ENCODE peak calls at places on chromosome 4, in ten cellular contexts. G is heart right ventricle, O is transverse colon, X is amygdala, Z is NCI-H748 treated with DMSO at 0.1 percent for 48 hours, P is NCI-H1105, V is caudate nucleus, F is GM13977, C is cardiac muscle cell, R is LNCaP clone FGC. W is an unnamed sample.

GRCh38 chr4:72507167-72507566 is 61.9 kb downstream of the ADAMTS3 start:
- DNase-seq in V (no peak), X (no peak), F (no peak), C (no peak), Z (no peak), O (no peak), G (no peak), P (no peak), R (no peak), W (no peak)

GRCh38 chr4:71994559-71994958 is 37.2 kb upstream of the NPFFR2 start:
- DNase-seq in F (no peak), R (no peak), V (no peak), Z (no peak), P (no peak), X (no peak), G (no peak), C (no peak), O (no peak), W (no peak)

GRCh38 chr4:2685541-2685940 is 70.6 kb downstream of the TNIP2 start:
- DNase-seq in V (no peak), C (no peak), G (no peak), R (no peak), P (no peak), X (no peak), O (no peak), F (no peak), Z (no peak), W (no peak)

GRCh38 chr4:22389240-22389871 is 126.5 kb downstream of the ADGRA3 start:
- DNase-seq in Z (peak), C (peak), G (peak), X (no peak), F (peak), O (peak), P (peak), R (peak), V (no peak), W (peak)

GRCh38 chr4:94690851-94691254 is 66.9 kb upstream of the BMPR1B start:
- DNase-seq in F (no peak), R (no peak), V (no peak), Z (no peak), P (no peak), O (no peak), C (no peak), X (no peak), G (no peak), W (no peak)

GRCh38 chr4:152063301-152064235 is 302.8 kb upstream of the GATB start:
- DNase-seq in Z (peak), F (no peak), P (no peak), X (no peak), V (no peak), C (no peak), G (no peak), R (peak), O (peak), W (peak)

GRCh38 chr4:99624141-99624719 is 33.4 kb downstream of the C4orf54 start:
- DNase-seq in R (no peak), F (no peak), X (no peak), O (no peak), G (no peak), Z (no peak), P (no peak), C (no peak), V (no peak), W (no peak)

GRCh38 chr4:94917146-94917545 is 159.4 kb downstream of the BMPR1B start:
- DNase-seq in G (no peak), P (no peak), C (no peak), O (no peak), V (no peak), R (no peak), X (no peak), Z (no peak), F (no peak), W (no peak)

GRCh38 chr4:1242506-1243450 is 6.2 kb downstream of the CTBP1 start:
- DNase-seq in Z (no peak), X (no peak), C (no peak), V (no peak), G (peak), R (no peak), O (peak), P (no peak), F (peak), W (no peak)

GRCh38 chr4:181293541-181293940 is 949.7 kb upstream of the TENM3 start:
- DNase-seq in V (no peak), P (no peak), Z (no peak), G (no peak), X (no peak), C (peak), O (no peak), R (no peak), F (no peak), W (no peak)

GRCh38 chr4:74490736-74491135 is 45.8 kb downstream of the AREG start:
- DNase-seq in C (no peak), X (no peak), V (no peak), Z (no peak), R (no peak), F (no peak), G (no peak), P (no peak), O (no peak), W (no peak)

GRCh38 chr4:100986360-100986868 is 360.9 kb downstream of the PPP3CA start:
- DNase-seq in O (no peak), X (no peak), V (no peak), P (no peak), Z (no peak), F (no peak), R (no peak), C (peak), G (no peak), W (no peak)

GRCh38 chr4:147933316-147933715 is 201.4 kb downstream of the ARHGAP10 start:
- DNase-seq in C (no peak), O (peak), G (no peak), X (no peak), F (no peak), R (no peak), V (no peak), Z (no peak), P (no peak), W (no peak)

GRCh38 chr4:139163806-139164206 is 13.2 kb downstream of the ELF2 start:
- DNase-seq in P (no peak), R (no peak), C (no peak), O (no peak), V (no peak), F (no peak), X (no peak), G (no peak), Z (no peak), W (no peak)

GRCh38 chr4:555566-556275 is 20.4 kb downstream of the TMEM271 start:
- DNase-seq in V (no peak), F (no peak), P (no peak), O (no peak), G (no peak), R (no peak), Z (no peak), X (no peak), C (no peak), W (no peak)

GRCh38 chr4:53113433-53114215 is 251.5 kb downstream of the RASL11B start:
- DNase-seq in X (no peak), C (no peak), Z (no peak), O (no peak), P (no peak), F (no peak), R (no peak), V (no peak), G (no peak), W (no peak)

GRCh38 chr4:89222171-89222570 is 85.4 kb downstream of the GPRIN3 start:
- DNase-seq in X (no peak), P (no peak), Z (peak), R (no peak), G (no peak), O (no peak), F (no peak), C (no peak), V (no peak), W (no peak)

GRCh38 chr4:89836031-89836777 is 757 bp downstream of the SNCA start:
- DNase-seq in Z (no peak), O (no peak), P (no peak), X (peak), G (no peak), V (no peak), R (no peak), F (peak), C (peak), W (no peak)

GRCh38 chr4:83219991-83220360 is 64.6 kb downstream of the COQ2 start:
- DNase-seq in R (no peak), P (no peak), G (no peak), Z (no peak), C (no peak), O (no peak), F (no peak), V (no peak), X (no peak), W (no peak)

GRCh38 chr4:142875117-142875516 is 29.0 kb upstream of the INPP4B start:
- DNase-seq in O (no peak), X (no peak), Z (no peak), C (no peak), P (no peak), R (no peak), V (no peak), F (no peak), G (no peak), W (no peak)

GRCh38 chr4:137545461-137545861 is 13.2 kb upstream of the PCDH18 start:
- DNase-seq in Z (no peak), V (no peak), C (peak), G (no peak), R (no peak), O (no peak), X (no peak), F (no peak), P (no peak), W (no peak)

GRCh38 chr4:182062458-182062857 is 180.7 kb upstream of the TENM3 start:
- DNase-seq in R (no peak), P (no peak), C (no peak), Z (no peak), O (no peak), F (no peak), V (no peak), G (no peak), X (no peak), W (no peak)

GRCh38 chr4:65223601-65224000 is 446.7 kb downstream of the EPHA5 start:
- DNase-seq in X (no peak), P (no peak), G (no peak), R (peak), C (no peak), O (no peak), Z (no peak), V (no peak), F (no peak), W (no peak)

GRCh38 chr4:7434766-7435150 is at the start of gene PSAPL1:
- DNase-seq in P (no peak), G (peak), F (no peak), V (no peak), O (peak), R (no peak), C (peak), X (no peak), Z (no peak), W (no peak)

GRCh38 chr4:106034751-106035150 is 139.5 kb downstream of the NPNT start:
- DNase-seq in G (no peak), Z (no peak), P (no peak), X (no peak), V (no peak), C (no peak), O (no peak), R (no peak), F (no peak), W (no peak)

GRCh38 chr4:88158360-88159136 is at the start of gene ABCG2:
- DNase-seq in R (no peak), F (peak), P (peak), V (no peak), C (peak), G (peak), Z (no peak), X (peak), O (peak), W (no peak)

GRCh38 chr4:59247032-59247431 is 1953.1 kb upstream of the ADGRL3 start:
- DNase-seq in P (no peak), C (peak), O (no peak), F (no peak), G (no peak), V (no peak), R (peak), X (no peak), Z (no peak), W (peak)

GRCh38 chr4:20313237-20314030 is 61.7 kb downstream of the SLIT2 start:
- DNase-seq in Z (no peak), P (no peak), X (no peak), R (peak), G (no peak), F (peak), O (peak), V (no peak), C (peak), W (no peak)

GRCh38 chr4:169523796-169524195 is 88.6 kb downstream of the NEK1 start:
- DNase-seq in X (no peak), O (no peak), C (no peak), F (no peak), G (no peak), Z (no peak), V (no peak), R (no peak), P (no peak), W (no peak)

GRCh38 chr4:87067120-87067885 is 132.5 kb downstream of the AFF1 start:
- DNase-seq in X (no peak), V (no peak), R (no peak), G (no peak), C (no peak), F (no peak), P (no peak), O (no peak), Z (no peak), W (no peak)